ENCODE peak calls at places on chromosomes 3 and 15, in nine cellular contexts. Z, E, L, X, F, Q, I, T and H are unnamed samples.

GRCh38 chr3:21154911-21155310 is 596.1 kb downstream of the ZNF385D start:
- DNase-seq in E (no peak), Q (no peak), T (no peak), L (no peak), I (no peak), X (no peak), F (no peak), Z (no peak), H (no peak)

GRCh38 chr3:148227534-148227933 is 470.2 kb upstream of the AGTR1 start:
- DNase-seq in F (no peak), E (no peak), Z (no peak), Q (no peak), X (no peak), T (no peak), I (no peak), L (no peak), H (no peak)

GRCh38 chr3:183317886-183318845 is 65.1 kb downstream of the B3GNT5 start:
- DNase-seq in L (no peak), X (no peak), E (no peak), I (no peak), F (no peak), T (no peak), Z (no peak), Q (no peak), H (no peak)

GRCh38 chr15:77059761-77060345 is 11.1 kb downstream of the TSPAN3 start:
- DNase-seq in Q (no peak), I (peak; percentile 34), T (no peak), Z (no peak), F (no peak), E (no peak), X (no peak), L (no peak), H (no peak)

GRCh38 chr15:40584191-40584590 is 9.9 kb upstream of the KNL1 start:
- DNase-seq in T (no peak), F (no peak), Z (no peak), X (no peak), I (no peak), E (no peak), L (no peak), Q (no peak), H (no peak)

GRCh38 chr15:40354408-40355171 is 3.4 kb upstream of the DISP2 start:
- DNase-seq in L (no peak), Q (peak; percentile 65), F (no peak), T (peak; percentile 82), Z (no peak), I (peak; percentile 31), E (no peak), X (no peak), H (no peak)

GRCh38 chr3:52073490-52073889 is 17.1 kb upstream of the DUSP7 start:
- DNase-seq in I (no peak), Z (no peak), F (no peak), E (no peak), L (no peak), T (no peak), Q (no peak), X (no peak), H (no peak)

GRCh38 chr15:57923750-57924149 is 141.8 kb downstream of the ALDH1A2 start:
- DNase-seq in T (no peak), Z (no peak), Q (no peak), E (peak; percentile 68), X (peak; percentile 35), L (no peak), F (peak; percentile 70), I (no peak), H (peak; percentile 38)

GRCh38 chr3:31223278-31223677 is 309.4 kb upstream of the STT3B start:
- DNase-seq in F (no peak), T (no peak), I (no peak), L (no peak), Q (no peak), X (no peak), Z (no peak), E (no peak), H (no peak)

GRCh38 chr15:75019916-75020315 is 3.5 kb upstream of the PPCDC start:
- DNase-seq in F (no peak), Z (no peak), T (no peak), Q (no peak), L (no peak), X (no peak), E (no peak), I (no peak), H (no peak)

GRCh38 chr15:48330045-48330840 is 986 bp upstream of the DUT start:
- DNase-seq in Z (no peak), F (no peak), Q (no peak), I (no peak), E (no peak), L (no peak), X (no peak), T (no peak), H (no peak)

GRCh38 chr15:29859981-29860745 is 37.9 kb upstream of the TJP1 start:
- DNase-seq in F (no peak), X (no peak), Z (no peak), E (no peak), Q (no peak), T (no peak), I (no peak), L (no peak), H (no peak)

GRCh38 chr3:50524751-50525150 is 21.3 kb upstream of the CACNA2D2 start:
- DNase-seq in E (no peak), L (no peak), T (peak; percentile 36), F (no peak), Q (no peak), I (no peak), Z (no peak), X (no peak), H (no peak)

GRCh38 chr3:67685499-67685898 is 31.1 kb upstream of the SUCLG2 start:
- DNase-seq in Q (no peak), Z (no peak), F (no peak), I (peak; percentile 88), L (no peak), X (no peak), E (no peak), T (no peak), H (no peak)

GRCh38 chr3:126179825-126180476 is 435 bp downstream of the ALDH1L1 start:
- DNase-seq in L (no peak), Z (no peak), I (no peak), F (peak; percentile 86), T (peak; percentile 89), Q (peak; percentile 74), E (peak; percentile 86), X (peak; percentile 43), H (peak; percentile 68)
- H3K27ac ChIP-seq in L (peak overlapping the region; percentile 59), Z (no peak overlapping the region), I (no peak overlapping the region), F (peak overlapping the region; percentile 99), T (no peak overlapping the region), Q (no peak overlapping the region), E (peak overlapping the region; percentile 98), X (peak overlapping the region; percentile 81), H (peak overlapping the region; percentile 91)

GRCh38 chr3:29284578-29284977 is 3.7 kb downstream of the RBMS3 start:
- DNase-seq in Z (no peak), E (no peak), I (no peak), T (no peak), L (no peak), F (no peak), Q (no peak), X (no peak), H (no peak)
- H3K4me1 ChIP-seq in Z (no peaks in the 10 kb centered on the region), E (peaks cover 8% of the 10 kb centered on the region), I (peaks cover 47% of the 10 kb centered on the region), T (peaks cover 3% of the 10 kb centered on the region), L (no peaks in the 10 kb centered on the region), F (peaks cover 3% of the 10 kb centered on the region), Q (peaks cover 27% of the 10 kb centered on the region), X (no peaks in the 10 kb centered on the region), H (peaks cover 14% of the 10 kb centered on the region)

GRCh38 chr3:153246805-153247204 is 84.8 kb downstream of the RAP2B start:
- DNase-seq in I (no peak), X (no peak), Z (no peak), F (no peak), E (no peak), L (no peak), Q (no peak), T (no peak), H (no peak)
- H3K27ac ChIP-seq in I (no peak overlapping the region), X (no peak overlapping the region), Z (peak overlapping the region; percentile 10), F (peak overlapping the region; percentile 46), E (no peak overlapping the region), L (peak overlapping the region; percentile 54), Q (no peak overlapping the region), T (no peak overlapping the region), H (no peak overlapping the region)

GRCh38 chr3:136187868-136188267 is 8.3 kb downstream of the MSL2 start:
- DNase-seq in L (no peak), X (no peak), I (no peak), Q (no peak), E (no peak), F (no peak), Z (no peak), T (no peak), H (no peak)
- H3K4me1 ChIP-seq in L (peaks cover 3% of the 10 kb centered on the region), X (peaks cover 7% of the 10 kb centered on the region), I (peaks cover 62% of the 10 kb centered on the region), Q (peaks cover 15% of the 10 kb centered on the region), E (peaks cover 90% of the 10 kb centered on the region), F (no peaks in the 10 kb centered on the region), Z (no peaks in the 10 kb centered on the region), T (peaks cover 8% of the 10 kb centered on the region), H (peaks cover 91% of the 10 kb centered on the region)

GRCh38 chr3:47961036-47961435 is 55.2 kb downstream of the MAP4 start:
- DNase-seq in L (no peak), Q (no peak), F (no peak), X (no peak), T (no peak), Z (no peak), E (no peak), I (no peak), H (no peak)

GRCh38 chr3:47964740-47965139 is 51.5 kb downstream of the MAP4 start:
- DNase-seq in E (no peak), Q (no peak), L (no peak), F (no peak), X (no peak), T (no peak), Z (no peak), I (no peak), H (no peak)

DNA sequence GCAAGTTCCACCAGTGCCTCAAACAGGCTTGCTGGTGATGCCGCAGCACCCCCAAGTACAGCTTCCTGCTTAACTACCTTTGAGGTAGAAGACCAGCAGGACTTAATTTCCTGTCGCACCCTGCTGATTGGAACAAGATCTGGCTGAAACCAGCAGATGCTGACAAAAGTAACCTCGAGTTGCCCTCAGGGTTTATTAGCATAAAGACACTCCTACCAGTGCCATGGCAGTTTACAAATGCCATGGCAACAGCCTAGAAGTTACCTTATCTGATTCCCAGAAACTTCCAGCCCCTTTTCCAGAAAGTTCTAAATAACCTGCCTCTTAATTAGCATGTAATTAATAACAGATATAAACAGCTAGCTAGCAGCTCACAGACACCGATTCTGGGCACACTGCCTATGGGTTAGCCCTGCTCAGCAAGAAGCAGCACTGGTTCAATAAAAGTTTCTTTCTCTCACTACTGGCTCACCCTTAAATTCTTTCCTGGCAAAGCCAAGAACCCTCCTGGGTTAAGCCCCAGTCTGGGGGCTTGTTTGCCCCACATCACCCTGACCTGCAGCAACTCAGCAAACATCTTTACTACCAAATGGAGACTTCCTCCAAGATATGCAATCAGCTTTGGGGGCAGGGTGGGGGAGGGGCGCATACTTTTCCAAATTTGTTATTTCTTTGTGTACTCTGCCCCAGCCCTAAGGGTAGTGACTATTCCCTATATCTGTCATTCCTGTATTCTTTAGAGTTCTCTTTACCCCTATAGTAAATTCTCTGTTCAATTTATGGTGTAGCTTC is 54.2 kb downstream of the MAP4 start:
- DNase-seq in L (no peak), I (peak; percentile 57), T (peak; percentile 50), Q (no peak), F (no peak), E (peak; percentile 40), X (no peak), Z (no peak), H (no peak)
- H3K27ac ChIP-seq in L (peak overlapping the region; percentile 64), I (no peak overlapping the region), T (no peak overlapping the region), Q (no peak overlapping the region), F (no peak overlapping the region), E (peak overlapping the region; percentile 11), X (no peak overlapping the region), Z (no peak overlapping the region), H (peak overlapping the region; percentile 18)